ENCODE peak calls at places on chromosome 21, in five cellular contexts. One of them, this sample, is unnamed. For H3K4me1, the result is how much of the 10 kb centered on the place peaks cover.

GRCh38 chr21:23936224-23936623 is 1671.1 kb downstream of the MRPL39 start:
- DNase-seq in pancreas: no peak
- DNase-seq in astrocyte: peak
- DNase-seq in uterus: no peak
- DNase-seq in Caco-2: no peak
- DNase-seq in this sample: peak

GRCh38 chr21:38340131-38340530 is 83.3 kb downstream of the KCNJ15 start:
- DNase-seq in pancreas: no peak
- DNase-seq in astrocyte: no peak
- DNase-seq in uterus: no peak
- DNase-seq in Caco-2: no peak
- DNase-seq in this sample: no peak

GRCh38 chr21:25506887-25507286 is 100.4 kb downstream of the MRPL39 start:
- DNase-seq in pancreas: no peak
- DNase-seq in astrocyte: peak
- DNase-seq in uterus: no peak
- DNase-seq in Caco-2: no peak
- DNase-seq in this sample: no peak

GRCh38 chr21:26715878-26716506 is 129.2 kb downstream of the ADAMTS1 start:
- DNase-seq in pancreas: no peak
- DNase-seq in astrocyte: peak
- DNase-seq in uterus: peak
- DNase-seq in Caco-2: peak
- DNase-seq in this sample: peak

GRCh38 chr21:44962481-44962966 is 22.7 kb downstream of the SLX9 start:
- DNase-seq in pancreas: no peak
- DNase-seq in astrocyte: peak
- DNase-seq in uterus: no peak
- DNase-seq in Caco-2: no peak
- DNase-seq in this sample: peak

GRCh38 chr21:28601708-28602107 is 391.0 kb downstream of the LTN1 start:
- DNase-seq in pancreas: no peak
- DNase-seq in astrocyte: no peak
- DNase-seq in uterus: no peak
- DNase-seq in Caco-2: no peak
- DNase-seq in this sample: no peak

GRCh38 chr21:38144193-38144592 is 112.6 kb upstream of the KCNJ15 start:
- DNase-seq in pancreas: no peak
- DNase-seq in astrocyte: no peak
- DNase-seq in uterus: no peak
- DNase-seq in Caco-2: no peak
- DNase-seq in this sample: no peak

GRCh38 chr21:37555672-37556261 is 189.2 kb downstream of the DYRK1A start:
- DNase-seq in pancreas: no peak
- DNase-seq in astrocyte: no peak
- DNase-seq in uterus: no peak
- DNase-seq in Caco-2: no peak
- DNase-seq in this sample: no peak

GRCh38 chr21:14480601-14481000 is 65.5 kb downstream of the SAMSN1 start:
- DNase-seq in pancreas: no peak
- DNase-seq in astrocyte: no peak
- DNase-seq in uterus: no peak
- DNase-seq in Caco-2: no peak
- DNase-seq in this sample: peak

GRCh38 chr21:36694041-36694515 is 4.8 kb upstream of the SIM2 start:
- DNase-seq in pancreas: no peak
- DNase-seq in astrocyte: peak
- DNase-seq in uterus: no peak
- DNase-seq in Caco-2: no peak
- DNase-seq in this sample: no peak

GRCh38 chr21:21860888-21861287 is 862.7 kb downstream of the NCAM2 start:
- DNase-seq in pancreas: no peak
- DNase-seq in astrocyte: peak
- DNase-seq in uterus: no peak
- DNase-seq in Caco-2: no peak
- DNase-seq in this sample: peak

GRCh38 chr21:26147535-26147934 is 23.0 kb downstream of the APP start:
- DNase-seq in pancreas: no peak
- DNase-seq in astrocyte: no peak
- DNase-seq in uterus: no peak
- DNase-seq in Caco-2: no peak
- DNase-seq in this sample: no peak

GRCh38 chr21:32641715-32642698 is 29.8 kb upstream of the CFAP298 start:
- DNase-seq in pancreas: no peak
- DNase-seq in astrocyte: no peak
- DNase-seq in uterus: no peak
- DNase-seq in Caco-2: no peak
- DNase-seq in this sample: no peak

GRCh38 chr21:38241029-38241740 is 15.6 kb upstream of the KCNJ15 start:
- DNase-seq in pancreas: no peak
- DNase-seq in astrocyte: peak
- DNase-seq in uterus: no peak
- DNase-seq in Caco-2: no peak
- DNase-seq in this sample: no peak

GRCh38 chr21:33121715-33122475 is 52.0 kb downstream of the OLIG1 start:
- DNase-seq in pancreas: no peak
- DNase-seq in astrocyte: peak
- DNase-seq in uterus: no peak
- DNase-seq in Caco-2: peak
- DNase-seq in this sample: peak

GRCh38 chr21:20720623-20721022 is 277.6 kb upstream of the NCAM2 start:
- DNase-seq in pancreas: no peak
- DNase-seq in astrocyte: peak
- DNase-seq in uterus: no peak
- DNase-seq in Caco-2: no peak
- DNase-seq in this sample: no peak

GRCh38 chr21:39951183-39952101 is 84.2 kb downstream of the PCP4 start:
- DNase-seq in pancreas: no peak
- DNase-seq in astrocyte: no peak
- DNase-seq in uterus: no peak
- DNase-seq in Caco-2: no peak
- DNase-seq in this sample: no peak

GRCh38 chr21:39263372-39263771 is 50.1 kb downstream of the BRWD1 start:
- DNase-seq in pancreas: no peak
- DNase-seq in astrocyte: no peak
- DNase-seq in uterus: no peak
- DNase-seq in Caco-2: no peak
- DNase-seq in this sample: peak

GRCh38 chr21:38496224-38496623 is 2.1 kb downstream of the ERG start:
- DNase-seq in pancreas: no peak
- DNase-seq in astrocyte: no peak
- DNase-seq in uterus: no peak
- DNase-seq in Caco-2: no peak
- DNase-seq in this sample: no peak

GRCh38 chr21:32514275-32515055 is 70.9 kb downstream of the TCP10L start:
- DNase-seq in pancreas: no peak
- DNase-seq in astrocyte: no peak
- DNase-seq in uterus: no peak
- DNase-seq in Caco-2: no peak
- DNase-seq in this sample: no peak

GRCh38 chr21:36310016-36310415 is 10.0 kb upstream of the MORC3 start:
- DNase-seq in pancreas: no peak
- DNase-seq in astrocyte: no peak
- DNase-seq in uterus: no peak
- DNase-seq in Caco-2: no peak
- DNase-seq in this sample: no peak

GRCh38 chr21:42411197-42411869 is 7.6 kb downstream of the UBASH3A start:
- DNase-seq in pancreas: no peak
- DNase-seq in astrocyte: no peak
- DNase-seq in uterus: no peak
- DNase-seq in Caco-2: no peak
- DNase-seq in this sample: no peak
- TF ChIP-seq CTCF in pancreas: no peak
- TF ChIP-seq CTCF in astrocyte: no peak
- TF ChIP-seq CTCF in uterus: no peak
- TF ChIP-seq CTCF in Caco-2: no peak
- TF ChIP-seq CTCF in this sample: no peak

DNA sequence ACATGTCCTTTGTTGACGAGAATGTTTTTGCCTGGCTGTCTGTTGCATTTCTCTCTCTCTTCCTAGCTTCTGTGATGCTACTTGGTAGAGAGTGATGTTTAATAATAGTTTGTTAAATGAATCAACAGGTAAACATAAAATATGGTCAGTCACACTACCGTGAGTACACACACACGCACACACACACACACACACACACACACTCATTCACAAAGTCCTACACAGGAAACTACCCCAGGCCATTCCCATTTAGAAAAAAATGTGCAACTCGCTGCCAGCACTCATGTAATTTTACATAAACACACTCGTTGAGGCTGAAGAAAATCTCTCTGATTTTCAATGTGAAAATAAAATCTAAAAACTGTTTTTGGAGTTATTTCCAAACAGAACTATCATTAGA is 38.7 kb downstream of the RUNX1 start:
- DNase-seq in pancreas: no peak
- DNase-seq in astrocyte: no peak
- DNase-seq in uterus: no peak
- DNase-seq in Caco-2: no peak
- DNase-seq in this sample: no peak
- H3K4me1 ChIP-seq in pancreas: under half
- H3K4me1 ChIP-seq in astrocyte: under half
- H3K4me1 ChIP-seq in uterus: under half
- H3K4me1 ChIP-seq in Caco-2: under half
- H3K4me1 ChIP-seq in this sample: under half

DNA sequence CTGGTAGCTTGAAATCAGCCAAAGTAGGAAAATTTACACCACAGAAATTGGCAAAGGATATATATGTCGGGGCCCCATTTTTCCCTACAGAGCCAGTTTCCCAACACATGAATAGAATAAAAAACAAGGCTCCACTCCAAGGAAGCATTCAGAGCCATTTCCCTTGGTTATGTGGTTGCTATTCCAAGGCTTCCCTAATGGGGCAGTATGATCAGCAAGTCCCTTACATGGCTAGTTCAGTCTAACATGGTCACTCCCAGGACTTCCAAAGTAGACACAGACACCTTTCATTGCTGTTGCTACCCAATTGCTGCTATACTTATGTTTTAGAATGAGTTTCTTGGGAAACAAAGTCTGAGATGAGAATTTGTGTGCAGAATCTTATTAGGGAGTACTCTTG is 93.1 kb downstream of the C21orf91 start:
- DNase-seq in pancreas: no peak
- DNase-seq in astrocyte: no peak
- DNase-seq in uterus: no peak
- DNase-seq in Caco-2: no peak
- DNase-seq in this sample: no peak
- TF ChIP-seq CTCF in pancreas: no peak
- TF ChIP-seq CTCF in astrocyte: no peak
- TF ChIP-seq CTCF in uterus: no peak
- TF ChIP-seq CTCF in Caco-2: peak
- TF ChIP-seq CTCF in this sample: no peak

GRCh38 chr21:43803558-43804300 is 14.4 kb downstream of the RRP1 start:
- DNase-seq in pancreas: peak
- DNase-seq in astrocyte: no peak
- DNase-seq in uterus: no peak
- DNase-seq in Caco-2: no peak
- DNase-seq in this sample: no peak

GRCh38 chr21:43802713-43803313 is 13.4 kb downstream of the RRP1 start:
- DNase-seq in pancreas: peak
- DNase-seq in astrocyte: no peak
- DNase-seq in uterus: no peak
- DNase-seq in Caco-2: no peak
- DNase-seq in this sample: no peak

GRCh38 chr21:43806017-43806710 is 16.8 kb downstream of the RRP1 start:
- DNase-seq in pancreas: no peak
- DNase-seq in astrocyte: no peak
- DNase-seq in uterus: no peak
- DNase-seq in Caco-2: no peak
- DNase-seq in this sample: no peak

GRCh38 chr21:43808367-43808766 is 19.0 kb downstream of the RRP1 start:
- DNase-seq in pancreas: peak
- DNase-seq in astrocyte: no peak
- DNase-seq in uterus: no peak
- DNase-seq in Caco-2: no peak
- DNase-seq in this sample: no peak

GRCh38 chr21:43805275-43805800 is 16.0 kb downstream of the RRP1 start:
- DNase-seq in pancreas: no peak
- DNase-seq in astrocyte: no peak
- DNase-seq in uterus: no peak
- DNase-seq in Caco-2: no peak
- DNase-seq in this sample: no peak
- H3K4me1 ChIP-seq in pancreas: under half
- H3K4me1 ChIP-seq in astrocyte: under half
- H3K4me1 ChIP-seq in uterus: under half
- H3K4me1 ChIP-seq in Caco-2: under half
- H3K4me1 ChIP-seq in this sample: under half